ENCODE peak calls at places on chromosomes 3 and 15, in nine cellular contexts. S is NCI-H510A; X is iris pigment epithelial cell; Y is Daoy; W is K562; Z is body of pancreas; F is Kasumi-1; P is T-helper 2 cell treated with Interferon-gamma antibody and Interleukin-4, amounts not matched to agents 5 μg/mL and 100 μg/mL, for 36 hours; G is A549. E is an unnamed sample.

GRCh38 chr3:66041116-66041515 is 2.4 kb upstream of the MAGI1 start:
- DNase-seq in S (no peak), X (peak), Y (no peak), W (no peak), Z (no peak), F (no peak), P (no peak), G (no peak), E (no peak)

GRCh38 chr3:55524565-55525244 is 37.6 kb upstream of the WNT5A start:
- DNase-seq in S (no peak), X (peak), Y (peak), W (no peak), Z (no peak), F (no peak), P (no peak), G (no peak), E (no peak)

GRCh38 chr15:52005748-52006701 is 13.0 kb upstream of the MAPK6 start:
- DNase-seq in S (no peak), X (peak), Y (peak), W (peak), Z (no peak), F (no peak), P (peak), G (peak), E (no peak)

GRCh38 chr15:84929795-84930371 is 45.4 kb downstream of the SLC28A1 start:
- DNase-seq in S (no peak), X (peak), Y (peak), W (peak), Z (peak), F (no peak), P (no peak), G (peak), E (no peak)

GRCh38 chr15:69232144-69232543 is 66.6 kb upstream of the PAQR5 start:
- DNase-seq in S (no peak), X (peak), Y (no peak), W (no peak), Z (no peak), F (no peak), P (no peak), G (no peak), E (no peak)

GRCh38 chr3:55189359-55189801 is 261.5 kb upstream of the LRTM1 start:
- DNase-seq in S (no peak), X (no peak), Y (peak), W (no peak), Z (no peak), F (no peak), P (no peak), G (peak), E (no peak)

GRCh38 chr3:71022552-71023335 is 560.8 kb downstream of the FOXP1 start:
- DNase-seq in S (no peak), X (no peak), Y (no peak), W (no peak), Z (no peak), F (peak), P (no peak), G (peak), E (no peak)

GRCh38 chr15:89442671-89443307 is 53.6 kb downstream of the RHCG start:
- DNase-seq in S (no peak), X (peak), Y (peak), W (peak), Z (peak), F (peak), P (peak), G (peak), E (no peak)

GRCh38 chr3:81468385-81468784 is 293.1 kb downstream of the GBE1 start:
- DNase-seq in S (no peak), X (no peak), Y (no peak), W (no peak), Z (no peak), F (no peak), P (no peak), G (no peak), E (no peak)

GRCh38 chr3:1087066-1087555 is 5.7 kb upstream of the CNTN6 start:
- DNase-seq in S (no peak), X (peak), Y (peak), W (no peak), Z (peak), F (peak), P (no peak), G (no peak), E (no peak)

GRCh38 chr15:77542491-77543001 is 90.2 kb downstream of the LINGO1 start:
- DNase-seq in S (no peak), X (peak), Y (peak), W (no peak), Z (no peak), F (no peak), P (no peak), G (peak), E (no peak)

GRCh38 chr15:28097656-28098359 is 1.3 kb downstream of the OCA2 start:
- DNase-seq in S (no peak), X (no peak), Y (no peak), W (no peak), Z (no peak), F (no peak), P (no peak), G (no peak), E (no peak)

GRCh38 chr3:171950373-171950772 is 89.0 kb upstream of the FNDC3B start:
- DNase-seq in S (no peak), X (peak), Y (peak), W (no peak), Z (no peak), F (peak), P (no peak), G (no peak), E (no peak)

GRCh38 chr3:157226173-157226847 is 66.4 kb upstream of the CCNL1 start:
- DNase-seq in S (no peak), X (peak), Y (no peak), W (no peak), Z (no peak), F (no peak), P (no peak), G (no peak), E (no peak)

GRCh38 chr3:178672263-178672662 is 136.0 kb downstream of the KCNMB2 start:
- DNase-seq in S (no peak), X (peak), Y (peak), W (no peak), Z (no peak), F (no peak), P (no peak), G (no peak), E (no peak)

GRCh38 chr3:61802772-61803171 is 241.4 kb downstream of the PTPRG start:
- DNase-seq in S (no peak), X (no peak), Y (no peak), W (no peak), Z (no peak), F (no peak), P (no peak), G (no peak), E (no peak)